ENCODE peak calls at places on chromosomes 6 and 20, in six cellular contexts. One of them, this sample, is unnamed.
A peak's percentile ranks its signal among the peaks of the same experiment; 100 is the strongest.

GRCh38 chr6:163804991-163805390 is 390.5 kb downstream of the QKI start:
- DNase-seq in cardiac muscle cell: no peak
- DNase-seq in pancreas: no peak
- DNase-seq in brain microvascular endothelial cell: no peak
- DNase-seq in fibroblast of villous mesenchyme: no peak
- DNase-seq in effector CD8-positive, alpha-beta T cell: no peak
- DNase-seq in this sample: no peak

GRCh38 chr20:15643713-15644112 is 929.5 kb downstream of the KIF16B start:
- DNase-seq in fibroblast of villous mesenchyme: peak; percentile 15
- DNase-seq in pancreas: no peak
- DNase-seq in cardiac muscle cell: no peak
- DNase-seq in effector CD8-positive, alpha-beta T cell: no peak
- DNase-seq in brain microvascular endothelial cell: no peak
- DNase-seq in this sample: no peak

GRCh38 chr6:162238675-162239074 is 488.9 kb downstream of the PRKN start:
- DNase-seq in brain microvascular endothelial cell: no peak
- DNase-seq in fibroblast of villous mesenchyme: no peak
- DNase-seq in effector CD8-positive, alpha-beta T cell: no peak
- DNase-seq in pancreas: no peak
- DNase-seq in cardiac muscle cell: no peak
- DNase-seq in this sample: no peak

GRCh38 chr6:44456070-44456965 is 68.8 kb downstream of the CDC5L start:
- DNase-seq in cardiac muscle cell: peak; percentile 59
- DNase-seq in pancreas: no peak
- DNase-seq in brain microvascular endothelial cell: peak; percentile 55
- DNase-seq in fibroblast of villous mesenchyme: peak; percentile 83
- DNase-seq in effector CD8-positive, alpha-beta T cell: peak; percentile 6
- DNase-seq in this sample: peak; percentile 56

GRCh38 chr6:15320683-15321082 is 74.8 kb downstream of the JARID2 start:
- DNase-seq in cardiac muscle cell: no peak
- DNase-seq in fibroblast of villous mesenchyme: no peak
- DNase-seq in pancreas: no peak
- DNase-seq in effector CD8-positive, alpha-beta T cell: no peak
- DNase-seq in brain microvascular endothelial cell: no peak
- DNase-seq in this sample: peak; percentile 38

GRCh38 chr20:24676978-24677370 is 207.5 kb downstream of the SYNDIG1 start:
- DNase-seq in effector CD8-positive, alpha-beta T cell: no peak
- DNase-seq in pancreas: no peak
- DNase-seq in cardiac muscle cell: no peak
- DNase-seq in brain microvascular endothelial cell: no peak
- DNase-seq in fibroblast of villous mesenchyme: no peak
- DNase-seq in this sample: no peak

GRCh38 chr6:53107091-53107490 is 41.5 kb downstream of the GCM1 start:
- DNase-seq in brain microvascular endothelial cell: no peak
- DNase-seq in pancreas: no peak
- DNase-seq in cardiac muscle cell: no peak
- DNase-seq in fibroblast of villous mesenchyme: no peak
- DNase-seq in effector CD8-positive, alpha-beta T cell: no peak
- DNase-seq in this sample: no peak

GRCh38 chr20:35225319-35226125 is 968 bp upstream of the MMP24 start:
- DNase-seq in cardiac muscle cell: no peak
- DNase-seq in fibroblast of villous mesenchyme: peak; percentile 7
- DNase-seq in pancreas: no peak
- DNase-seq in brain microvascular endothelial cell: no peak
- DNase-seq in effector CD8-positive, alpha-beta T cell: no peak
- DNase-seq in this sample: no peak

GRCh38 chr6:48136856-48137255 is 25.9 kb upstream of the PTCHD4 start:
- DNase-seq in cardiac muscle cell: no peak
- DNase-seq in fibroblast of villous mesenchyme: peak; percentile 82
- DNase-seq in brain microvascular endothelial cell: no peak
- DNase-seq in effector CD8-positive, alpha-beta T cell: no peak
- DNase-seq in pancreas: no peak
- DNase-seq in this sample: peak; percentile 72

GRCh38 chr20:36591854-36592641 is 13.5 kb upstream of the RAB5IF start:
- DNase-seq in cardiac muscle cell: peak; percentile 53
- DNase-seq in pancreas: no peak
- DNase-seq in fibroblast of villous mesenchyme: peak; percentile 48
- DNase-seq in effector CD8-positive, alpha-beta T cell: peak; percentile 15
- DNase-seq in brain microvascular endothelial cell: no peak
- DNase-seq in this sample: no peak

GRCh38 chr6:149480502-149481280 is 4.1 kb downstream of the ZC3H12D start:
- DNase-seq in fibroblast of villous mesenchyme: no peak
- DNase-seq in cardiac muscle cell: no peak
- DNase-seq in effector CD8-positive, alpha-beta T cell: no peak
- DNase-seq in brain microvascular endothelial cell: no peak
- DNase-seq in pancreas: no peak
- DNase-seq in this sample: no peak

GRCh38 chr6:111481836-111482235 is 1.2 kb downstream of the REV3L start:
- DNase-seq in effector CD8-positive, alpha-beta T cell: no peak
- DNase-seq in brain microvascular endothelial cell: no peak
- DNase-seq in pancreas: no peak
- DNase-seq in fibroblast of villous mesenchyme: peak; percentile 62
- DNase-seq in cardiac muscle cell: peak; percentile 28
- DNase-seq in this sample: no peak

GRCh38 chr20:51452734-51453133 is 89.8 kb downstream of the NFATC2 start:
- DNase-seq in effector CD8-positive, alpha-beta T cell: no peak
- DNase-seq in brain microvascular endothelial cell: no peak
- DNase-seq in fibroblast of villous mesenchyme: no peak
- DNase-seq in pancreas: no peak
- DNase-seq in cardiac muscle cell: no peak
- DNase-seq in this sample: no peak

GRCh38 chr20:44522841-44523240 is 971 bp upstream of the SERINC3 start:
- DNase-seq in effector CD8-positive, alpha-beta T cell: no peak
- DNase-seq in pancreas: no peak
- DNase-seq in fibroblast of villous mesenchyme: no peak
- DNase-seq in brain microvascular endothelial cell: no peak
- DNase-seq in cardiac muscle cell: no peak
- DNase-seq in this sample: no peak

GRCh38 chr6:136016228-136017225 is 165.0 kb downstream of the PDE7B start:
- DNase-seq in brain microvascular endothelial cell: no peak
- DNase-seq in effector CD8-positive, alpha-beta T cell: no peak
- DNase-seq in cardiac muscle cell: no peak
- DNase-seq in pancreas: no peak
- DNase-seq in fibroblast of villous mesenchyme: no peak
- DNase-seq in this sample: no peak

GRCh38 chr6:39688494-39688893 is 36.7 kb downstream of the KIF6 start:
- DNase-seq in effector CD8-positive, alpha-beta T cell: no peak
- DNase-seq in fibroblast of villous mesenchyme: peak; percentile 44
- DNase-seq in brain microvascular endothelial cell: peak; percentile 70
- DNase-seq in cardiac muscle cell: no peak
- DNase-seq in pancreas: no peak
- DNase-seq in this sample: peak; percentile 97

GRCh38 chr6:37706749-37707148 is 9.1 kb upstream of the MDGA1 start:
- DNase-seq in fibroblast of villous mesenchyme: no peak
- DNase-seq in effector CD8-positive, alpha-beta T cell: no peak
- DNase-seq in pancreas: no peak
- DNase-seq in cardiac muscle cell: no peak
- DNase-seq in brain microvascular endothelial cell: no peak
- DNase-seq in this sample: no peak

GRCh38 chr6:167766986-167767714 is 59.6 kb upstream of the AFDN start:
- DNase-seq in cardiac muscle cell: peak; percentile 23
- DNase-seq in brain microvascular endothelial cell: no peak
- DNase-seq in fibroblast of villous mesenchyme: no peak
- DNase-seq in pancreas: no peak
- DNase-seq in effector CD8-positive, alpha-beta T cell: no peak
- DNase-seq in this sample: no peak

GRCh38 chr20:33689973-33690372 is 3.8 kb upstream of the E2F1 start:
- DNase-seq in cardiac muscle cell: no peak
- DNase-seq in fibroblast of villous mesenchyme: peak; percentile 81
- DNase-seq in brain microvascular endothelial cell: peak; percentile 81
- DNase-seq in pancreas: no peak
- DNase-seq in effector CD8-positive, alpha-beta T cell: peak; percentile 18
- DNase-seq in this sample: no peak

GRCh38 chr20:41387433-41387832 is 20.8 kb upstream of the EMILIN3 start:
- DNase-seq in brain microvascular endothelial cell: peak; percentile 11
- DNase-seq in fibroblast of villous mesenchyme: no peak
- DNase-seq in pancreas: no peak
- DNase-seq in cardiac muscle cell: peak; percentile 59
- DNase-seq in effector CD8-positive, alpha-beta T cell: no peak
- DNase-seq in this sample: no peak

GRCh38 chr6:39791850-39792500 is at the start of gene DAAM2:
- DNase-seq in effector CD8-positive, alpha-beta T cell: no peak
- DNase-seq in cardiac muscle cell: peak; percentile 77
- DNase-seq in pancreas: peak; percentile 59
- DNase-seq in brain microvascular endothelial cell: no peak
- DNase-seq in fibroblast of villous mesenchyme: peak; percentile 36
- DNase-seq in this sample: peak; percentile 50

GRCh38 chr6:3337521-3338350 is 79.0 kb downstream of the PSMG4 start:
- DNase-seq in fibroblast of villous mesenchyme: peak; percentile 16
- DNase-seq in brain microvascular endothelial cell: no peak
- DNase-seq in cardiac muscle cell: no peak
- DNase-seq in effector CD8-positive, alpha-beta T cell: no peak
- DNase-seq in pancreas: no peak
- DNase-seq in this sample: peak; percentile 56

GRCh38 chr6:38750968-38751615 is 36.0 kb downstream of the DNAH8 start:
- DNase-seq in brain microvascular endothelial cell: no peak
- DNase-seq in cardiac muscle cell: no peak
- DNase-seq in fibroblast of villous mesenchyme: no peak
- DNase-seq in pancreas: no peak
- DNase-seq in effector CD8-positive, alpha-beta T cell: no peak
- DNase-seq in this sample: no peak

GRCh38 chr6:105510746-105511145 is 107.9 kb upstream of the PREP start:
- DNase-seq in effector CD8-positive, alpha-beta T cell: no peak
- DNase-seq in pancreas: no peak
- DNase-seq in cardiac muscle cell: no peak
- DNase-seq in fibroblast of villous mesenchyme: peak; percentile 64
- DNase-seq in brain microvascular endothelial cell: no peak
- DNase-seq in this sample: no peak

GRCh38 chr20:14632906-14633305 is 295.5 kb upstream of the FLRT3 start:
- DNase-seq in effector CD8-positive, alpha-beta T cell: no peak
- DNase-seq in pancreas: no peak
- DNase-seq in cardiac muscle cell: no peak
- DNase-seq in fibroblast of villous mesenchyme: no peak
- DNase-seq in brain microvascular endothelial cell: no peak
- DNase-seq in this sample: peak; percentile 61

This sample was measured in H4.